ENCODE peak calls at places on chromosomes 3 and 15, in five cellular contexts. B is PC-9, Z is keratinocyte, E is PC-3, Q is neuronal stem cell. W is an unnamed sample.

GRCh38 chr3:86173401-86173800 is 817.5 kb downstream of the VGLL3 start:
- DNase-seq in B (no peak), Z (no peak), E (no peak), Q (no peak), W (no peak)

GRCh38 chr3:107143206-107143605 is 234.0 kb upstream of the CCDC54 start:
- DNase-seq in B (no peak), Z (no peak), E (no peak), Q (peak; percentile 8), W (no peak)

GRCh38 chr15:91908401-91908800 is 54.9 kb downstream of the SLCO3A1 start:
- DNase-seq in B (no peak), Z (peak; percentile 56), E (peak; percentile 6), Q (no peak), W (no peak)

GRCh38 chr3:53238051-53238850 is 17.6 kb downstream of the TKT start:
- DNase-seq in B (peak; percentile 94), Z (peak; percentile 78), E (peak; percentile 98), Q (no peak), W (peak; percentile 75)

GRCh38 chr3:138408751-138409161 is 25.7 kb upstream of the ESYT3 start:
- DNase-seq in B (no peak), Z (no peak), E (no peak), Q (no peak), W (no peak)

GRCh38 chr3:192899540-192899982 is 18.1 kb downstream of the MB21D2 start:
- DNase-seq in B (peak; percentile 59), Z (no peak), E (peak; percentile 82), Q (no peak), W (no peak)

GRCh38 chr3:10551821-10552630 is 46.6 kb upstream of the ATP2B2 start:
- DNase-seq in B (no peak), Z (no peak), E (peak; percentile 80), Q (no peak), W (no peak)

GRCh38 chr3:67048067-67048715 is 50.1 kb downstream of the KBTBD8 start:
- DNase-seq in B (no peak), Z (no peak), E (no peak), Q (no peak), W (no peak)

GRCh38 chr15:76239786-76240185 is 71.5 kb downstream of the ETFA start:
- DNase-seq in B (no peak), Z (no peak), E (no peak), Q (no peak), W (no peak)

GRCh38 chr15:70852501-70853269 is 1.3 kb downstream of the LARP6 start:
- DNase-seq in B (no peak), Z (no peak), E (peak; percentile 88), Q (no peak), W (no peak)

GRCh38 chr3:44914936-44915335 is 40.5 kb downstream of the TGM4 start:
- DNase-seq in B (no peak), Z (no peak), E (peak; percentile 70), Q (no peak), W (peak; percentile 45)

GRCh38 chr3:134790099-134790498 is 5.0 kb upstream of the EPHB1 start:
- DNase-seq in B (no peak), Z (no peak), E (no peak), Q (no peak), W (no peak)

GRCh38 chr3:190238871-190239270 is 83.4 kb downstream of the CLDN1 start:
- DNase-seq in B (no peak), Z (no peak), E (no peak), Q (no peak), W (no peak)

GRCh38 chr3:168336276-168336675 is 240.6 kb upstream of the GOLIM4 start:
- DNase-seq in B (no peak), Z (no peak), E (no peak), Q (no peak), W (no peak)

GRCh38 chr3:19065027-19065426 is 83.3 kb upstream of the KCNH8 start:
- DNase-seq in B (no peak), Z (no peak), E (peak; percentile 14), Q (peak; percentile 6), W (peak; percentile 26)

GRCh38 chr15:35669021-35669420 is 123.1 kb upstream of the DPH6 start:
- DNase-seq in B (no peak), Z (no peak), E (no peak), Q (no peak), W (no peak)

DNA sequence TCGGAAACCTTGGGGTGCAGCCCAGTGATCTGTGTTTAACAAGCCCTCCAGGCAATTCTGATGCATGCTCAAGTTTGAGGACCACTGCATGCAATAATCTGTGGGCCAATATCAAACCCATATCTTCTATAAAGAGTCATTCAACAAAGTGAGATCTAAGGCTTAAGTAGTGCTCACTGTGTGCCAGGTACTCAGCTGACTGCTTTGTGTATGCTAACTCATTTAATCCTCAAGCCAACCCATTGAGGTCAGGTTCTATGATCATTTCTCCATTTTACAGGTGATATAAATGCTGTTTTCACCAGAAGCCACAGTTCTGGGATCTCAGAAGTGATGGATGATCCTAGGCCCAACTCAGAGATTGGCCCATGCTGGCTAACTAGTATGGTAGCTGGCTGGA is 101.7 kb downstream of the SMAD6 start:
- DNase-seq in B (no peak), Z (no peak), E (no peak), Q (no peak), W (no peak)
- H2AFZ ChIP-seq in B (no peak overlapping the region), Z (no peak overlapping the region), E (peak overlapping the region; percentile 10), Q (peak overlapping the region; percentile 91), W (no peak overlapping the region)

DNA sequence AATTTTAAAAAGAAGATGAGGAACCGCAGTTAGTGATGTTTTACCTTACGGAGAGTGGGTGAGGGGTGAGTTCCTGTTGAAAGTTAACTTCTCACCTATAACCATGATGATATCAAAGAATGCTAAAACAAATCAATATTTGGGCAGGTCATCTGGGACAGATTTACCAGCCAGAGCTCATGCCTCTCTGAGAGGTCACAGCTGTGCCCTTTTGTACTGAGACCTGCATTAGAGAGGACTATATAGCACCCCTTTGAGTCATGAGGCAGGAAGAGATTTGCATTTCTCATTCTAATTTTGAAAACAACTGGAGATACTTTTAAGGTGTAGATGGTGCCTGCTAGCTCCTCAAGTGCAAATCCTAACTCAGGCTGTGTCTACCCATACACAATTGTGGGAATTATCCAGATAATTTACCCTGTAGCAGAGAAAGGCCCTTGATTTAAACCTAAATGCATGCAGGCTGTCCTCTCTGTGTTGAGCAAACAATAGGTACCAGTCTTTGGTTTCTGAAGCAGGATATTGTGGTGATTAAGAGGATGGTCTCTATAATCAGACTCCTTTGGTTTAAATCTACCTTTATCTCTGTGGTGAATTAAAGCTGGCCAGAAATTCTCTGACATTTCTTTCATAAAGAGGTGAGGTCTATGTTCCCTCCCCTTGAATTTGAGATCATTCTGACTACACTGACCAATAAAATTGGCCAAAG is 5.8 kb upstream of the TM4SF4 start:
- DNase-seq in B (peak; percentile 44), Z (no peak), E (no peak), Q (no peak), W (no peak)
- H3K4me2 ChIP-seq in B (peak overlapping the region; percentile 13), Z (no peak overlapping the region), E (no peak overlapping the region), Q (no peak overlapping the region), W (no peak overlapping the region)

GRCh38 chr3:71393093-71393492 is 190.4 kb downstream of the FOXP1 start:
- DNase-seq in B (no peak), Z (no peak), E (no peak), Q (no peak), W (no peak)

GRCh38 chr3:71395470-71395869 is 188.1 kb downstream of the FOXP1 start:
- DNase-seq in B (no peak), Z (no peak), E (no peak), Q (no peak), W (no peak)

GRCh38 chr3:71395927-71396695 is 187.4 kb downstream of the FOXP1 start:
- DNase-seq in B (no peak), Z (no peak), E (peak; percentile 16), Q (no peak), W (no peak)

GRCh38 chr3:71392277-71392676 is 191.3 kb downstream of the FOXP1 start:
- DNase-seq in B (no peak), Z (no peak), E (no peak), Q (no peak), W (no peak)

GRCh38 chr3:71393745-71394144 is 189.8 kb downstream of the FOXP1 start:
- DNase-seq in B (no peak), Z (no peak), E (no peak), Q (no peak), W (no peak)
- H3K4me1 ChIP-seq in B (no peaks in the 10 kb centered on the region), Z (peaks cover 10% of the 10 kb centered on the region), E (peaks cover 25% of the 10 kb centered on the region), Q (peaks cover 5% of the 10 kb centered on the region), W (peaks cover 34% of the 10 kb centered on the region)

GRCh38 chr3:119294402-119294888 is 262 bp downstream of the ARHGAP31 start:
- DNase-seq in B (peak; percentile 47), Z (no peak), E (no peak), Q (no peak), W (peak; percentile 60)

GRCh38 chr3:119293105-119293683 is 989 bp upstream of the ARHGAP31 start:
- DNase-seq in B (no peak), Z (no peak), E (no peak), Q (no peak), W (no peak)

GRCh38 chr3:119291062-119291700 is 3.0 kb upstream of the ARHGAP31 start:
- DNase-seq in B (no peak), Z (no peak), E (no peak), Q (no peak), W (no peak)

GRCh38 chr3:119293761-119294401 is at the start of gene ARHGAP31:
- DNase-seq in B (no peak), Z (no peak), E (peak; percentile 80), Q (peak; percentile 39), W (peak; percentile 72)

GRCh38 chr3:119292666-119293065 is 1.5 kb upstream of the ARHGAP31 start:
- DNase-seq in B (no peak), Z (no peak), E (no peak), Q (no peak), W (no peak)
- H2AFZ ChIP-seq in B (no peak overlapping the region), Z (no peak overlapping the region), E (no peak overlapping the region), Q (no peak overlapping the region), W (no peak overlapping the region)

DNA sequence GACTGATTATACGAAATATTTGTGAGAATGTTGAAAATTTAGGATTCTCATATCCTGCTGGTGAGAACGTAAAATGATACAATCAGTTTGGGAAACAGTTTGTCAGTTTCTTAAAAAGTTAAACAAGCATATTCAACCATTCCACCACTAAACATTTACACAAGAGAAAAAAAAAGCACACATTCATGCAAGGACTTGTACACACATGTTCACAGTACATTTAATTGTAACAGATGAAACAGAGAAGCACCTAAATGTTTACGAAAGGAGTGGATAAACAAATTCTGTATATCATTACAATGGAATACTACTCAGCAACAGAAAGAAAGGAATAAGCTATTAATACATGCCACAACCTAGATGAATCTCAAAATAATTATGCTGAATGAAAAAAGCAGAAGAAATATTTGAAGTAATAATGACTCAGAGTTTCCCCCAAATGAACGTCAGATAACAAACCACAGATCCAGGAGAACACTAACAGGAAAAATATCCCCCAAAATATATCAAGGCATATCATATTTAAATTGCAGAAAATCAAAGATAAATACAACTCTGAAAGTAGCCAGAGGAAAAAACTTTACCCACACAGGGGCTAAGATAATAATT is 14.3 kb downstream of the ANKRD28 start:
- DNase-seq in B (no peak), Z (no peak), E (peak; percentile 19), Q (no peak), W (no peak)
- H3K4me2 ChIP-seq in B (no peak overlapping the region), Z (peak overlapping the region; percentile 59), E (no peak overlapping the region), Q (no peak overlapping the region), W (peak overlapping the region; percentile 12)